ENCODE peak calls at places on chromosome 4, in seven cellular contexts. G is fibroblast of lung, F is kidney epithelial cell, U is psoas muscle, X is AG10803, Q is tibial nerve, H is progenitor cell of endocrine pancreas. Y is an unnamed sample.

GRCh38 chr4:69497886-69498395 is 2.2 kb upstream of the UGT2B4 start:
- DNase-seq in G (peak), F (peak), U (no peak), X (no peak), Q (no peak), H (no peak), Y (no peak)

GRCh38 chr4:157895205-157895604 is 277.6 kb downstream of the GASK1B start:
- DNase-seq in G (no peak), F (no peak), U (no peak), X (no peak), Q (no peak), H (no peak), Y (no peak)

GRCh38 chr4:53937918-53938317 is 126.5 kb downstream of the CHIC2 start:
- DNase-seq in G (peak), F (no peak), U (no peak), X (peak), Q (no peak), H (no peak), Y (no peak)

GRCh38 chr4:30863031-30863430 is 142.9 kb downstream of the PCDH7 start:
- DNase-seq in G (peak), F (no peak), U (no peak), X (peak), Q (no peak), H (no peak), Y (no peak)

GRCh38 chr4:127604949-127605709 is 27.6 kb upstream of the INTU start:
- DNase-seq in G (peak), F (no peak), U (no peak), X (peak), Q (no peak), H (no peak), Y (no peak)

GRCh38 chr4:18593297-18594002 is 571.9 kb upstream of the LCORL start:
- DNase-seq in G (peak), F (peak), U (no peak), X (peak), Q (peak), H (peak), Y (no peak)

GRCh38 chr4:12761694-12762093 is 722.4 kb downstream of the RAB28 start:
- DNase-seq in G (no peak), F (no peak), U (no peak), X (no peak), Q (no peak), H (no peak), Y (no peak)

GRCh38 chr4:151934766-151935165 is 174.0 kb upstream of the GATB start:
- DNase-seq in G (peak), F (no peak), U (no peak), X (no peak), Q (no peak), H (no peak), Y (peak)

GRCh38 chr4:23312686-23313085 is 577.2 kb downstream of the PPARGC1A start:
- DNase-seq in G (no peak), F (no peak), U (no peak), X (no peak), Q (no peak), H (no peak), Y (no peak)

GRCh38 chr4:113049421-113050355 is at the start of gene ANK2:
- DNase-seq in G (peak), F (no peak), U (no peak), X (peak), Q (no peak), H (peak), Y (no peak)

GRCh38 chr4:13544556-13545393 is 467 bp upstream of the NKX3-2 start:
- DNase-seq in G (peak), F (no peak), U (no peak), X (peak), Q (peak), H (peak), Y (peak)

GRCh38 chr4:168696828-168697227 is 200.0 kb downstream of the PALLD start:
- DNase-seq in G (no peak), F (no peak), U (no peak), X (no peak), Q (no peak), H (no peak), Y (no peak)

GRCh38 chr4:89681219-89681618 is 155.7 kb downstream of the SNCA start:
- DNase-seq in G (no peak), F (no peak), U (no peak), X (no peak), Q (no peak), H (no peak), Y (no peak)

GRCh38 chr4:173463816-173464215 is 64.9 kb upstream of the SCRG1 start:
- DNase-seq in G (no peak), F (no peak), U (no peak), X (no peak), Q (no peak), H (no peak), Y (no peak)

GRCh38 chr4:16794816-16795445 is 103.5 kb downstream of the LDB2 start:
- DNase-seq in G (peak), F (no peak), U (no peak), X (peak), Q (peak), H (peak), Y (no peak)

GRCh38 chr4:155738548-155738947 is 20.3 kb upstream of the GUCY1B1 start:
- DNase-seq in G (peak), F (no peak), U (no peak), X (peak), Q (no peak), H (no peak), Y (no peak)

GRCh38 chr4:87228561-87228860 is 8.1 kb upstream of the KLHL8 start:
- DNase-seq in G (no peak), F (no peak), U (no peak), X (no peak), Q (no peak), H (no peak), Y (no peak)

GRCh38 chr4:24731448-24731847 is 63.9 kb upstream of the SOD3 start:
- DNase-seq in G (no peak), F (no peak), U (no peak), X (no peak), Q (no peak), H (no peak), Y (no peak)

GRCh38 chr4:24089831-24090531 is 200.1 kb upstream of the PPARGC1A start:
- DNase-seq in G (peak), F (no peak), U (no peak), X (no peak), Q (no peak), H (no peak), Y (no peak)

GRCh38 chr4:174173360-174173759 is 110.1 kb downstream of the FBXO8 start:
- DNase-seq in G (no peak), F (no peak), U (no peak), X (no peak), Q (no peak), H (no peak), Y (no peak)

GRCh38 chr4:139595989-139596679 is 40.1 kb upstream of the SETD7 start:
- DNase-seq in G (peak), F (no peak), U (peak), X (peak), Q (peak), H (no peak), Y (no peak)

GRCh38 chr4:189126040-189126439 is 814.6 kb upstream of the FRG1 start:
- DNase-seq in G (no peak), F (no peak), U (no peak), X (no peak), Q (no peak), H (no peak), Y (no peak)

GRCh38 chr4:189121336-189121735 is 819.3 kb upstream of the FRG1 start:
- DNase-seq in G (no peak), F (no peak), U (no peak), X (no peak), Q (no peak), H (no peak), Y (no peak)

GRCh38 chr4:189124791-189125190 is 815.9 kb upstream of the FRG1 start:
- DNase-seq in G (no peak), F (no peak), U (no peak), X (no peak), Q (no peak), H (no peak), Y (no peak)

GRCh38 chr4:189128341-189128740 is 812.3 kb upstream of the FRG1 start:
- DNase-seq in G (no peak), F (no peak), U (no peak), X (no peak), Q (no peak), H (no peak), Y (no peak)

GRCh38 chr4:189124149-189124758 is 816.4 kb upstream of the FRG1 start:
- DNase-seq in G (peak), F (peak), U (no peak), X (peak), Q (peak), H (no peak), Y (no peak)
- TF ChIP-seq CTCF in G (peak), F (peak), U (peak), X (peak), Q (peak), H (peak), Y (peak)

GRCh38 chr4:176383273-176384077 is 63.7 kb downstream of the SPCS3 start:
- DNase-seq in G (peak), F (no peak), U (no peak), X (peak), Q (no peak), H (no peak), Y (no peak)

GRCh38 chr4:176376032-176376614 is 56.4 kb downstream of the SPCS3 start:
- DNase-seq in G (peak), F (no peak), U (no peak), X (peak), Q (no peak), H (no peak), Y (no peak)

GRCh38 chr4:176380352-176381157 is 60.8 kb downstream of the SPCS3 start:
- DNase-seq in G (no peak), F (no peak), U (no peak), X (no peak), Q (no peak), H (no peak), Y (no peak)

DNA sequence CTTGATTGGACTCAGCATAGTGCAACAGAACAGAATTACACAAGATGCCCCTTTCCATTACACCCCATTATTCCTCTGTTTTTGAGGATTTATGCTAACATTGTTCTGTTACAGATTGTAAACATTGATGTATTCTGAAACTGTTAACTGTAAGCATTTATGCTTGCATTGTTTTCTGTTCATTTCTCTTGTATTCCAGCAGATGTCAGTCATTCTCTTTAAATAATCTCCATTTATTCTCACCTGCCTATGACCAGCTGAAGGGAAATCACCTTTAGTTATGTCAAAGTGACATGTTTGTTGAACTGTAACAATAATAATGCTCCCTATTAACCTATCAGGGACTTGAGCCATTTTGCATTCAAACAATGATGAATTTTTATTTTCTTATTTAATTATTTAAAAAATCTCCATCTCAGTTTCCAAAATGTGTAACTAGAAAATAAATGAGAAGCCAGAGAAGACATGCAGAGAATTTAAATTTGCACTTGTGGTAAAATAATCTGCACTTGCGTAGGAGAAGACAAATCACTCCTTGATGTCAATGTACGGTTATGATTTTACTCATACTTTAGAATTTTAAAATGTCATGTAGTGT is 58.0 kb downstream of the SPCS3 start:
- DNase-seq in G (peak), F (no peak), U (no peak), X (peak), Q (no peak), H (no peak), Y (no peak)
- TF ChIP-seq CTCF in G (no peak), F (peak), U (peak), X (peak), Q (peak), H (peak), Y (peak)

DNA sequence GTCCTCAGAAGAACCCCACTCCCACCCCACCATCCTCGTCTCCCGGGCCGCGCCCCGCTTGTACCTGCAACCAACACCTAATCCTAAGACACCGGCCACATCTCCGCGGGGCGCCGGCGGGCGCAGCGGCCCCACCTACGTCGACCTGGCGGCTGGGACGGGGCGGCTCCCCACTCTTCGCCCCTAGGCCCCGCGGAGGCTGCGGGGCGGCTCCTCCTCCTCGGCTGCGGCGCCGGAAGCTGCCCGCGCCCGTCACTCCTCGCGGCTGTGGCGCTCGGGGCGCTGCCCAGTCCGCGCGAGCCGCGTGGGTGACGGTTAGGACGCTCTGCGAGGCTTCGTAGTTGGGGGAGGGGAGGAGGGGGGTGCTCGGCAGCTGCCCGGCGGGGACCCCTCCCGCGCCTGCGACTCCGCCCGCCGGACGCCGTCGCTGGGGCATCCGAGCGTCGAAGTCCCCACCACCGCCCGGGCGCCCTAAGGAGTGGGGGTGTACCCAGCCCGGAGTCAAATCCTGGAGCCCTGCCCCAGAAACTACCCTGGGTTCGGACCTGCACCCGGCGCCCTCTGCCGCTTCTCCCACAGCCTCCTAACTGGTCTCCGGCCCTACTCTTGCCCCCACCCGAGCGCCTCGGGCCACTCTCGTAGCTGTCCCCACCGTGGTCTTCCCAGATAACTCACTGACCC is at the start of gene CCDC158:
- DNase-seq in G (peak), F (no peak), U (peak), X (no peak), Q (no peak), H (no peak), Y (no peak)
- TF ChIP-seq CTCF in G (no peak), F (no peak), U (no peak), X (no peak), Q (no peak), H (no peak), Y (no peak)

DNA sequence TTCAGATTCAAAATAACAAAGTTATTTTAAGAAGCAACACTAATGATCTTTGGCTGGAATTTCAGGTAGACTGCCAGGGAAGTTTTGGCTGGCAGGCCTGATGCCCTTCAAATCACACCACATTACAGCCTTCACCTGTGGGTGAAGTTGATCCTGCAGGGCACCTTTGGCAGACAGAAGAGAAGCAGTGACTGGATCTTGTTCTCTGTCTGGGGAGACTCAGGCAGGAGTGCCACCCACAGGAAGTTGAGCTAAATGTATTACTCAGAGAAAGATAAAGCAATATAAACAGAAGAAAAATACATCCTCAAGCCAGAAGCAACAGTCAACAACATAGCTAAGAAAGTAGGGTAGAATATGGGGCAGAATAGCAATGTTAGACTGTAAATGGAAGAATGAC is 12.8 kb upstream of the CFAP299 start:
- DNase-seq in G (peak), F (no peak), U (no peak), X (peak), Q (no peak), H (no peak), Y (no peak)
- TF ChIP-seq CTCF in G (peak), F (peak), U (no peak), X (peak), Q (no peak), H (no peak), Y (peak)

DNA sequence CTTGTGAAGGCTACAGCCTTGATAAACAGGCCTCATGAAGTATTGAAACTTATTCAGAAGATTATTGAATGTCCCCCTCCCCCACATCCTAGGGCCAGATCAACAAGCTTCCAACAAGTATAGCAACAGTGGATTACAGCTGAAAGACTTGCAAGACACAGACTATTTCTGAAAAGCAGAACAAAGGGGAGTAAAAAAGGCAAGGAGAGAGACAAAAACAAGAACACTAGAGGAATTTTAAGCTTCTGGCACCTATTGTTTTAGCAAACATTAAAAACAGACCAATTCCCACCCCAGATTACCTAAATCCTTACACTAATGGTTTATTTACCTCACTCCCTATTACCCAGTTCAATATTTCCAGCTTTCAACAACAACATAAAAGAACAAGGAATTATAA is 446.3 kb upstream of the FSTL5 start:
- DNase-seq in G (no peak), F (no peak), U (no peak), X (no peak), Q (no peak), H (no peak), Y (no peak)
- TF ChIP-seq CTCF in G (no peak), F (no peak), U (no peak), X (no peak), Q (no peak), H (no peak), Y (no peak)

DNA sequence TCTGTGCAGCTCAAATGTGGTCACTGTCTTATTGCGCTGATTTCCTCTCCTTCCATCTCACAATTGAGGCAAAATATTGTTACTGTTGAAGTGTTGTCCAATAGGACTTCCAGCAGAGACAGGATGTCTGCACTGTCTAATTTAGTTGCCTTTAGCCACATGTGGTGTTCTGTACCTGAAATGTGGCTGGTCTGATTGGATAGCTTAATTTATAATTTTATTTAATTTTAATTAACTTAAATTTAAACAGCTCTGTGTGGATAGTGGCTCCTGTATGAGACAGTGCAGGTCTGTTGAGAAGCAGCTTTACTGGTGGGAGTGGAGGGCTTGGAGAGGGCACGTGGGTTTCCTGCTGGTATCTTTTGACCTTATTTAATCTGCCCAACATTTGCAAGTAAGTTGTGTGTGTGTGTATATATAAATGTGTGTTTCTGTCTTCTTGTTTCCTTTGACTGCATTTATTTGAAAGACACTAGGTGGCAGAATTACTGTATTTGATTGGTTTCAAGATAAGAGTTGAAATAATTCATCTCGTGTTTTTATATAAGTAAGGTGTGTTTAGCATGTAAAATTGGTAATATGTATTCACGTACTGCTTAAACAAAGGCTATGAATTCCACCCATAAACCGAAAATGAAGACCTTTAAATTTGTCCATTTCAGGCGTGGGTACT is 55.3 kb upstream of the MSANTD1 start:
- DNase-seq in G (no peak), F (no peak), U (no peak), X (no peak), Q (no peak), H (no peak), Y (no peak)
- TF ChIP-seq CTCF in G (no peak), F (peak), U (peak), X (peak), Q (peak), H (no peak), Y (peak)

DNA sequence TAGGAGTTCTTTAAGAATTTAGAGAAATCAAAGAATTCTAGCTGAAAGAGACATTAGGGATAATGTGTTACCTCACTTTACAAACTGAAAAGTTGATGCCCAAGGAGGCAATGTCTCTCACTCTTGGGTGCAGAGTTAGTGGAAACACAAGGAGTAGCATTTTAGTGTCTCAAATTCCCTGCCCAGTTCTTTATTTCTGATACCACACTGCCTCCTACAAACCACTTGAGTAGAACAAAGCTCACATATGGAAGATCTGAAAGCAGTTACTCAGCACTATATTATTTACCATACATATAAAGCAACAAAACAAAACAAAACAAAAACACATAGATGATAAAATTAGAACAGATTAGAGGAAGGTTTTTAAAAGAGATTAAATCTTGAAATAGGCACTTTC is 124.2 kb downstream of the REELD1 start:
- DNase-seq in G (no peak), F (no peak), U (no peak), X (peak), Q (no peak), H (no peak), Y (no peak)
- TF ChIP-seq CTCF in G (no peak), F (no peak), U (no peak), X (no peak), Q (no peak), H (no peak), Y (peak)

GRCh38 chr4:33161202-33161601 is 2441.0 kb downstream of the PCDH7 start:
- DNase-seq in G (no peak), F (no peak), U (no peak), X (no peak), Q (no peak), H (no peak), Y (no peak)

GRCh38 chr4:33162122-33162521 is 2442.0 kb downstream of the PCDH7 start:
- DNase-seq in G (no peak), F (no peak), U (no peak), X (peak), Q (no peak), H (no peak), Y (no peak)

GRCh38 chr4:33160126-33160525 is 2440.0 kb downstream of the PCDH7 start:
- DNase-seq in G (no peak), F (no peak), U (no peak), X (peak), Q (peak), H (no peak), Y (no peak)
- TF ChIP-seq CTCF in G (no peak), F (peak), U (peak), X (peak), Q (no peak), H (peak), Y (peak)

GRCh38 chr4:4860803-4861591 is 1.5 kb downstream of the MSX1 start:
- DNase-seq in G (no peak), F (no peak), U (no peak), X (peak), Q (no peak), H (no peak), Y (no peak)
- TF ChIP-seq CTCF in G (peak), F (no peak), U (peak), X (peak), Q (no peak), H (no peak), Y (peak)

GRCh38 chr4:129345680-129346079 is 249.7 kb downstream of the C4orf33 start:
- DNase-seq in G (no peak), F (no peak), U (no peak), X (no peak), Q (no peak), H (no peak), Y (no peak)

GRCh38 chr4:129342820-129343219 is 246.9 kb downstream of the C4orf33 start:
- DNase-seq in G (peak), F (peak), U (no peak), X (peak), Q (no peak), H (no peak), Y (no peak)

GRCh38 chr4:129346760-129347159 is 250.8 kb downstream of the C4orf33 start:
- DNase-seq in G (no peak), F (no peak), U (no peak), X (no peak), Q (no peak), H (no peak), Y (no peak)

GRCh38 chr4:129344058-129344457 is 248.1 kb downstream of the C4orf33 start:
- DNase-seq in G (peak), F (no peak), U (no peak), X (peak), Q (no peak), H (no peak), Y (no peak)
- TF ChIP-seq CTCF in G (peak), F (peak), U (peak), X (peak), Q (peak), H (peak), Y (peak)